ENCODE peak calls at places on chromosomes 5 and 9, in four cellular contexts. V is left ventricle myocardium inferior, C is RWPE1, S is progenitor cell of endocrine pancreas. O is an unnamed sample.

GRCh38 chr5:15899481-15899880 is 280.1 kb downstream of the MARCHF11 start:
- DNase-seq in V (no peak), C (no peak), S (no peak), O (no peak)

GRCh38 chr9:35598863-35599590 is 6.0 kb upstream of the TESK1 start:
- DNase-seq in C (no peak), V (no peak), S (no peak), O (no peak)

GRCh38 chr5:135488727-135489465 is 36.7 kb upstream of the TIFAB start:
- DNase-seq in S (peak; percentile 50), C (peak; percentile 81), V (no peak), O (no peak)

GRCh38 chr5:159273923-159274322 is 10.8 kb downstream of the UBLCP1 start:
- DNase-seq in V (no peak), S (no peak), C (no peak), O (no peak)

GRCh38 chr9:95764920-95765319 is 110.6 kb upstream of the ERCC6L2 start:
- DNase-seq in V (no peak), S (no peak), C (peak; percentile 81), O (no peak)

GRCh38 chr5:147759441-147759840 is 23.1 kb downstream of the JAKMIP2 start:
- DNase-seq in C (no peak), V (no peak), S (no peak), O (no peak)

GRCh38 chr5:52725065-52725746 is 62.5 kb upstream of the ITGA1 start:
- DNase-seq in S (no peak), C (peak; percentile 70), V (no peak), O (no peak)

GRCh38 chr5:14153932-14154646 is 10.9 kb downstream of the TRIO start:
- DNase-seq in S (no peak), C (peak; percentile 61), V (peak; percentile 71), O (no peak)

GRCh38 chr9:127179633-127180401 is 57.4 kb upstream of the ANGPTL2 start:
- DNase-seq in S (no peak), V (no peak), C (no peak), O (no peak)

GRCh38 chr5:37831821-37832524 is 7.9 kb downstream of the GDNF start:
- DNase-seq in V (no peak), C (no peak), S (no peak), O (no peak)

GRCh38 chr5:56409331-56410190 is 176.4 kb upstream of the ANKRD55 start:
- DNase-seq in C (peak; percentile 80), S (no peak), V (no peak), O (no peak)

GRCh38 chr5:61472172-61472958 is 140.3 kb downstream of the ZSWIM6 start:
- DNase-seq in V (no peak), C (no peak), S (no peak), O (no peak)

GRCh38 chr5:61466017-61466416 is 134.0 kb downstream of the ZSWIM6 start:
- DNase-seq in C (no peak), S (no peak), V (no peak), O (no peak)

GRCh38 chr5:61467766-61468482 is 135.9 kb downstream of the ZSWIM6 start:
- DNase-seq in C (peak; percentile 25), V (no peak), S (no peak), O (no peak)

GRCh38 chr5:61471352-61471751 is 139.3 kb downstream of the ZSWIM6 start:
- DNase-seq in S (no peak), C (no peak), V (no peak), O (no peak)

DNA sequence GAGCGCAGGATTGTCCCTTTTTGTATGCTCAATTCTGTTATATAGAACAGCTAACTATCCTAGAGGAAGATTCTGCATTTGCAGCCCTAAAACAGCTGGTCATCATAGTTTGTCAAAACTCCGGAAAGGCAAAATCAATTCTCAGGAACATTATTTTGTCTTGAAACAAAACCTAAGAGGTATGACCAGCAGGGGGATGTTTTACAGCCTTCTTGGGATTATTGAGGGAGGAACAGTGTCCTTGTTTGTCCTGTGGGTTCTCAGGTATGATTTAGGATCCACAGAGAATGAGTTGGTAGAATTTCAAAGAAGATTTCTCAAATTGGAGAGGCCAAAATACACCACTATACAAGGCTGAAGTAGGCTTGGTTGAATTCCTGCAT is 136.4 kb downstream of the ZSWIM6 start:
- DNase-seq in S (no peak), C (no peak), V (no peak), O (no peak)
- TF ChIP-seq CTCF in S (peak; percentile 25), C (no peak), V (no peak), O (peak; percentile 24)

GRCh38 chr9:129141066-129142041 is 30.1 kb downstream of the PTPA start:
- DNase-seq in S (no peak), V (peak; percentile 69), C (peak; percentile 34), O (no peak)
- TF ChIP-seq CTCF in S (no peak), V (no peak), C (no peak), O (no peak)

DNA sequence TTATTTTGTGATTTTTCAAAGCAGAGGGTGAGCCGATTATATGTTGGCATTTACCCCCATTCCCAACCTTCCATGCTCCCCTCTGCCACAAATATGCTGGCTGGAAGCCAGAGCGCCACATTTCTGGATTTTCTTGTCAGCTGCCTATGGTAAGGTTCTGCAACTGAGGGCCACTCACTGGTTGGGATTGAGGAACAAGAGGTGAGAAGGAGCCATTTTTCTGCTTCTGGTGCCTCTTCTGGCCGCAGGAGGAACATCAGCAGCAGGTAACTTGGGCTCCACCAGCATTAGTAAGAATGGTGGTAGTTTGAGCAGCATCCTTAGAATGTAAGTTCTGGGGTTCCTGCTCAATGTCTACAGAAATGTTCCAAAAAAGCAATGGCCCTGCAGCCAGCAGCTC is 159.5 kb upstream of the MAST4 start:
- DNase-seq in C (peak; percentile 13), V (no peak), S (no peak), O (no peak)
- TF ChIP-seq CTCF in C (no peak), V (peak; percentile 56), S (peak; percentile 40), O (no peak)

DNA sequence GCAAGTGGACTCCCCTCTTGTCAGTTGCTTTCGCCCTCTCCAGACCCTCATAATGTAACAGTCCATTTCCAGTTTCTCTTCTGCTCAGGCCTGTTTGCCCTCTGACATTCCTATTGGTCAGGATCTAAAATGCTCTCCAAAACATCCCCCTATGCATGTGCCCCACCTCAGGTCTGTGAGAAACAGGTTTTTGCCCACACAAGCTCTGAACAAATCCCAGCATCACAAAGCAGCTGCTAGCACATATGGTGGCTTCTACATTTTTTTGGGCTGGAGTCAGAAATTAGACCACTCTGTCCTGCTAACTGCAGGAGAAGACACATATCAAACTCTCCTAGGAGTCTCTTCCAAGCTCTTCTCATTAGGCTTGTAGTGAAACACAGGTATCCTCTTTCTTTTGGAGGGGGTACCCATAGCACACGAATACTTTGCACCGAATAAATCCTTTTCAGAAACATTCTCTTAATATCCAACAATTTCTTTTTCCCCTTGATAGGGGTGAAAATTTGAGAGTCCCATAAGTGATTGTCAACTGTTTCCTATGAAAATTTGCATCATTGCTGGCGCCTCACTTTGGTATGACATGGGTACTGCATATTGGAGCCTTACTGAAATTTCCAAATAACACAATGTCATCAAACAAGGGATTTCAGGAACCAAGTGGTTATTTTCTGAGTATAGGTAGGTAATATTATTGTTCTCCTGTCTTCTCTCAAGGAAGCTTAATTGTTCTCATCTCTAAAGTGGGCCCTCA is 19.3 kb upstream of the HSPA9 start:
- DNase-seq in V (no peak), S (no peak), C (no peak), O (no peak)
- TF ChIP-seq CTCF in V (peak; percentile 27), S (peak; percentile 46), C (no peak), O (peak; percentile 36)